ENCODE peak calls at places on chromosomes 12 and 14, in eight cellular contexts. A is A673; K is coronary artery; O is pancreas; T is mesendoderm; H is naive thymus-derived CD4-positive, alpha-beta T cell; W is heart left ventricle; D is GM23248. G is an unnamed sample.

GRCh38 chr12:122174155-122174845 is at the start of gene IL31:
- DNase-seq in A (no peak), K (no peak), O (no peak), T (no peak), H (no peak), W (no peak), D (no peak), G (no peak)

GRCh38 chr14:69037790-69038448 is 58.8 kb upstream of the ACTN1 start:
- DNase-seq in A (no peak), K (no peak), O (no peak), T (peak), H (no peak), W (no peak), D (peak), G (no peak)

GRCh38 chr14:67999693-68000384 is 180.3 kb downstream of the RAD51B start:
- DNase-seq in A (no peak), K (no peak), O (no peak), T (no peak), H (no peak), W (no peak), D (peak), G (peak)

GRCh38 chr12:80877706-80878384 is 59.9 kb downstream of the LIN7A start:
- DNase-seq in A (no peak), K (no peak), O (no peak), T (no peak), H (no peak), W (no peak), D (peak), G (peak)

GRCh38 chr12:102511575-102511974 is 31.2 kb upstream of the IGF1 start:
- DNase-seq in A (no peak), K (no peak), O (no peak), T (no peak), H (no peak), W (no peak), D (no peak), G (no peak)

GRCh38 chr14:30608533-30609006 is 13.5 kb upstream of the SCFD1 start:
- DNase-seq in A (peak), K (no peak), O (no peak), T (peak), H (no peak), W (no peak), D (peak), G (no peak)

GRCh38 chr14:89217876-89218275 is 199.2 kb downstream of the FOXN3 start:
- DNase-seq in A (no peak), K (no peak), O (no peak), T (no peak), H (no peak), W (no peak), D (no peak), G (no peak)

GRCh38 chr12:123767613-123768012 is 5.5 kb downstream of the DNAH10 start:
- DNase-seq in A (no peak), K (no peak), O (no peak), T (no peak), H (no peak), W (no peak), D (no peak), G (no peak)

GRCh38 chr12:131105351-131105735 is 151.6 kb downstream of the ADGRD1 start:
- DNase-seq in A (no peak), K (no peak), O (no peak), T (no peak), H (no peak), W (peak), D (no peak), G (peak)

GRCh38 chr12:132621657-132622435 is 3.3 kb downstream of the P2RX2 start:
- DNase-seq in A (no peak), K (peak), O (no peak), T (no peak), H (no peak), W (no peak), D (no peak), G (peak)

GRCh38 chr12:4962539-4963486 is 53.1 kb downstream of the KCNA1 start:
- DNase-seq in A (peak), K (no peak), O (no peak), T (peak), H (no peak), W (no peak), D (no peak), G (no peak)

GRCh38 chr12:21837847-21838246 is 63.3 kb upstream of the KCNJ8 start:
- DNase-seq in A (no peak), K (no peak), O (no peak), T (no peak), H (no peak), W (no peak), D (no peak), G (no peak)

GRCh38 chr12:120869376-120869775 is 34.8 kb downstream of the SPPL3 start:
- DNase-seq in A (no peak), K (no peak), O (no peak), T (no peak), H (no peak), W (no peak), D (no peak), G (no peak)

GRCh38 chr12:78863482-78864427 is 819 bp upstream of the SYT1 start:
- DNase-seq in A (peak), K (no peak), O (peak), T (peak), H (no peak), W (no peak), D (peak), G (peak)

GRCh38 chr14:90115780-90116179 is 54.0 kb downstream of the KCNK13 start:
- DNase-seq in A (no peak), K (no peak), O (no peak), T (no peak), H (no peak), W (no peak), D (no peak), G (no peak)

GRCh38 chr12:105698047-105698446 is 367.6 kb downstream of the C12orf75 start:
- DNase-seq in A (peak), K (no peak), O (no peak), T (peak), H (no peak), W (no peak), D (peak), G (no peak)

GRCh38 chr12:11719678-11720099 is 70.2 kb downstream of the ETV6 start:
- DNase-seq in A (peak), K (peak), O (no peak), T (peak), H (no peak), W (peak), D (peak), G (peak)

GRCh38 chr14:72906316-72906715 is 12.4 kb upstream of the DPF3 start:
- DNase-seq in A (no peak), K (peak), O (no peak), T (no peak), H (no peak), W (no peak), D (peak), G (no peak)

GRCh38 chr14:67722293-67722692 is 20.6 kb downstream of the RDH12 start:
- DNase-seq in A (peak), K (no peak), O (no peak), T (peak), H (no peak), W (peak), D (peak), G (no peak)

GRCh38 chr12:11015775-11016430 is 6.5 kb downstream of the TAS2R19 start:
- DNase-seq in A (no peak), K (no peak), O (no peak), T (no peak), H (no peak), W (no peak), D (no peak), G (no peak)

GRCh38 chr14:51308872-51309271 is 68.8 kb downstream of the TMX1 start:
- DNase-seq in A (no peak), K (no peak), O (no peak), T (no peak), H (no peak), W (no peak), D (no peak), G (no peak)

GRCh38 chr14:51304428-51304827 is 64.4 kb downstream of the TMX1 start:
- DNase-seq in A (no peak), K (no peak), O (no peak), T (no peak), H (no peak), W (no peak), D (peak), G (no peak)

GRCh38 chr14:51305761-51306160 is 65.7 kb downstream of the TMX1 start:
- DNase-seq in A (no peak), K (no peak), O (no peak), T (no peak), H (no peak), W (no peak), D (no peak), G (no peak)

GRCh38 chr14:51302319-51303030 is 62.4 kb downstream of the TMX1 start:
- DNase-seq in A (no peak), K (no peak), O (no peak), T (no peak), H (no peak), W (no peak), D (no peak), G (no peak)

GRCh38 chr14:51304956-51305355 is 64.9 kb downstream of the TMX1 start:
- DNase-seq in A (no peak), K (no peak), O (no peak), T (no peak), H (no peak), W (no peak), D (peak), G (peak)
- H3K27ac ChIP-seq in A (no peak), K (no peak), O (no peak), T (no peak), H (no peak), W (no peak), D (peak), G (peak)

GRCh38 chr12:28223853-28224252 is 33.6 kb downstream of the CCDC91 start:
- DNase-seq in A (no peak), K (no peak), O (no peak), T (no peak), H (no peak), W (no peak), D (no peak), G (peak)

GRCh38 chr12:28222081-28222700 is 31.9 kb downstream of the CCDC91 start:
- DNase-seq in A (no peak), K (no peak), O (no peak), T (no peak), H (peak), W (peak), D (no peak), G (no peak)

GRCh38 chr12:28231248-28231647 is 41.0 kb downstream of the CCDC91 start:
- DNase-seq in A (no peak), K (no peak), O (no peak), T (no peak), H (no peak), W (no peak), D (no peak), G (no peak)

GRCh38 chr12:28222959-28223662 is 32.9 kb downstream of the CCDC91 start:
- DNase-seq in A (no peak), K (no peak), O (no peak), T (no peak), H (no peak), W (no peak), D (no peak), G (no peak)

GRCh38 chr12:28226705-28227104 is 36.4 kb downstream of the CCDC91 start:
- DNase-seq in A (no peak), K (no peak), O (no peak), T (no peak), H (no peak), W (no peak), D (no peak), G (no peak)
- H3K27ac ChIP-seq in A (no peak), K (no peak), O (no peak), T (no peak), H (no peak), W (no peak), D (no peak), G (no peak)

GRCh38 chr14:64845878-64846277 is 33.8 kb downstream of the SPTB start:
- DNase-seq in A (no peak), K (no peak), O (no peak), T (peak), H (no peak), W (no peak), D (peak), G (peak)

GRCh38 chr14:64841121-64841611 is 38.5 kb downstream of the SPTB start:
- DNase-seq in A (peak), K (no peak), O (no peak), T (peak), H (no peak), W (no peak), D (peak), G (no peak)

GRCh38 chr14:64841772-64842490 is 37.8 kb downstream of the SPTB start:
- DNase-seq in A (no peak), K (peak), O (no peak), T (peak), H (no peak), W (peak), D (peak), G (no peak)

GRCh38 chr14:64844993-64845536 is 34.6 kb downstream of the SPTB start:
- DNase-seq in A (no peak), K (no peak), O (no peak), T (no peak), H (no peak), W (no peak), D (no peak), G (no peak)

GRCh38 chr14:64844272-64844671 is 35.4 kb downstream of the SPTB start:
- DNase-seq in A (no peak), K (no peak), O (no peak), T (no peak), H (no peak), W (no peak), D (no peak), G (no peak)
- H3K27ac ChIP-seq in A (no peak), K (no peak), O (no peak), T (no peak), H (no peak), W (no peak), D (no peak), G (no peak)

DNA sequence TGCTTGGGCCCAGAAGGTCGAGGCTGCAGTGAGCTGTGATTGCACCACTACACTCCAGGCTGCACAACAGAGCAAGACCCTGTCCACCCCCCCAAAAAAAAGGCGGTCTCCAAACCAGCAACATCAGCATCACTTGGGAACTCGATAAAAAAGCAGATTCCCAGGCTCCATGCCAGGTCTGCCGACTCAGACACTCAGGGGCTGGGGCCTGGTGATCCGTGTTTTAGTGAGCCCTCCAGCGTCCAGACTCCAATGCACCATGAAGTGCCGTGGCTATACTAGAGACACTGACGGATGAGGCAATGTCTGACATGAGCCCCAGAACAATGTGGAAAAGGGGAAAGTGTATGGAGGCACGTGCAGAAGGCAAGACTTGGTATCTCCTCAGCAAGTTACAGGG is 28.8 kb downstream of the SCARB1 start:
- DNase-seq in A (no peak), K (no peak), O (no peak), T (no peak), H (no peak), W (no peak), D (no peak), G (peak)
- H3K27ac ChIP-seq in A (no peak), K (no peak), O (no peak), T (no peak), H (no peak), W (no peak), D (no peak), G (no peak)

GRCh38 chr12:119326341-119326740 is 8.2 kb upstream of the CCDC60 start:
- DNase-seq in A (no peak), K (no peak), O (no peak), T (no peak), H (no peak), W (no peak), D (no peak), G (no peak)

GRCh38 chr12:119322324-119322723 is 12.2 kb upstream of the CCDC60 start:
- DNase-seq in A (no peak), K (no peak), O (no peak), T (no peak), H (no peak), W (no peak), D (no peak), G (no peak)

DNA sequence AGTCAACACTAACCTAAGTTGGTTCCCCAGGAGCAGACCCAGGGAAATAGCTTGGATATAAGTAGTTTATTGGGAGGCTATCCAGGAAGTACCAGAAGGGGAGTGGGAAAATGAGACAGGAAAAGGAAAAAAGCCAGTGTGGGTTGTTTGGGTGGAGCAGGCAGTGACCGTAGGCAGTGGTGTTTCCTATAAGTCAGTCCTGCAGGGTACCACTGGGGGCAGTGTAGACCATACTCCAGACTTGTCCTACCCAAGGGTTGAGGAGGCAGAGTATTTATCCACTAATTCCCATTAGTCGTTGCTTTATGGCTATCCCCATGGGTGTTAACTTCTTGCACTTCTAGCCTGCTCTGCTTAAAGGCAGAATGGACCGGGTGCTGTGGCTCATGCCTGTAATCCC is 6.4 kb upstream of the CCDC60 start:
- DNase-seq in A (peak), K (no peak), O (no peak), T (peak), H (no peak), W (no peak), D (no peak), G (no peak)
- H3K27ac ChIP-seq in A (no peak), K (peak), O (no peak), T (no peak), H (no peak), W (peak), D (no peak), G (no peak)